ENCODE peak calls at places on chromosomes 11 and 22, in ten cellular contexts. I, L, X, E, Y, V, G, K, C and S are unnamed samples.

GRCh38 chr22:20503816-20504215 is 3.6 kb upstream of the MED15 start:
- DNase-seq in I (no peak), L (no peak), X (no peak), E (no peak), Y (no peak), V (no peak), G (no peak), K (no peak), C (no peak), S (no peak)

GRCh38 chr11:62709262-62710000 is 2.0 kb downstream of the GNG3 start:
- DNase-seq in I (peak; percentile 97), L (no peak), X (peak; percentile 99), E (peak; percentile 96), Y (peak; percentile 93), V (peak; percentile 99), G (peak; percentile 99), K (peak; percentile 96), C (peak; percentile 97), S (peak; percentile 99)

GRCh38 chr22:43391306-43391705 is 20.5 kb upstream of the MPPED1 start:
- DNase-seq in I (peak; percentile 90), L (no peak), X (no peak), E (no peak), Y (no peak), V (no peak), G (no peak), K (no peak), C (no peak), S (no peak)

GRCh38 chr11:72239296-72239848 is 4.6 kb downstream of the PHOX2A start:
- DNase-seq in I (no peak), L (no peak), X (peak; percentile 61), E (peak; percentile 19), Y (no peak), V (no peak), G (no peak), K (no peak), C (no peak), S (no peak)

GRCh38 chr22:37370306-37370979 is 56.8 kb downstream of the ELFN2 start:
- DNase-seq in I (no peak), L (peak; percentile 49), X (no peak), E (no peak), Y (peak; percentile 9), V (peak; percentile 79), G (no peak), K (no peak), C (no peak), S (peak; percentile 89)

GRCh38 chr11:68036717-68037239 is 2.0 kb upstream of the TCIRG1 start:
- DNase-seq in I (peak; percentile 69), L (peak; percentile 73), X (no peak), E (peak; percentile 31), Y (no peak), V (peak; percentile 93), G (peak; percentile 34), K (no peak), C (no peak), S (no peak)

GRCh38 chr11:574632-575323 is 1.5 kb upstream of the PHRF1 start:
- DNase-seq in I (no peak), L (no peak), X (no peak), E (no peak), Y (no peak), V (no peak), G (peak; percentile 25), K (peak; percentile 32), C (no peak), S (no peak)

GRCh38 chr22:38866399-38867123 is 5.5 kb downstream of the CBX6 start:
- DNase-seq in I (no peak), L (no peak), X (no peak), E (no peak), Y (no peak), V (peak; percentile 75), G (no peak), K (no peak), C (no peak), S (no peak)

GRCh38 chr11:69518081-69518950 is 36.9 kb downstream of the LINC01488 start:
- DNase-seq in I (no peak), L (no peak), X (no peak), E (no peak), Y (no peak), V (peak; percentile 26), G (no peak), K (no peak), C (no peak), S (no peak)

GRCh38 chr11:120013325-120014250 is 124.3 kb downstream of the TRIM29 start:
- DNase-seq in I (peak; percentile 57), L (peak; percentile 2), X (no peak), E (peak; percentile 24), Y (no peak), V (no peak), G (peak; percentile 56), K (no peak), C (no peak), S (no peak)

GRCh38 chr22:28710112-28710888 is 30.7 kb upstream of the TTC28 start:
- DNase-seq in I (no peak), L (no peak), X (no peak), E (no peak), Y (no peak), V (no peak), G (peak; percentile 77), K (no peak), C (no peak), S (no peak)

GRCh38 chr11:86277741-86278140 is 24.3 kb upstream of the HIKESHI start:
- DNase-seq in I (no peak), L (no peak), X (no peak), E (no peak), Y (no peak), V (no peak), G (no peak), K (no peak), C (no peak), S (no peak)

GRCh38 chr11:93000511-93001476 is 31.3 kb downstream of the MTNR1B start:
- DNase-seq in I (no peak), L (no peak), X (no peak), E (no peak), Y (no peak), V (no peak), G (peak; percentile 49), K (no peak), C (no peak), S (no peak)

GRCh38 chr22:44931077-44931540 is 78.7 kb downstream of the PHF21B start:
- DNase-seq in I (no peak), L (no peak), X (peak; percentile 57), E (no peak), Y (no peak), V (peak; percentile 82), G (no peak), K (no peak), C (no peak), S (no peak)

GRCh38 chr11:110356769-110357671 is 60.6 kb upstream of the RDX start:
- DNase-seq in I (no peak), L (no peak), X (no peak), E (no peak), Y (no peak), V (no peak), G (peak; percentile 31), K (no peak), C (no peak), S (no peak)

GRCh38 chr11:16184588-16184987 is 171.8 kb downstream of the SOX6 start:
- DNase-seq in I (peak; percentile 76), L (no peak), X (no peak), E (no peak), Y (no peak), V (no peak), G (peak; percentile 7), K (no peak), C (no peak), S (no peak)

GRCh38 chr11:86244063-86244521 is 461 bp upstream of the EED start:
- DNase-seq in I (peak; percentile 87), L (no peak), X (peak; percentile 90), E (peak; percentile 88), Y (no peak), V (peak; percentile 92), G (peak; percentile 93), K (peak; percentile 89), C (peak; percentile 90), S (peak; percentile 95)

GRCh38 chr11:12287009-12287373 is 90.4 kb upstream of the PARVA start:
- DNase-seq in I (peak; percentile 15), L (peak; percentile 12), X (peak; percentile 77), E (no peak), Y (no peak), V (peak; percentile 76), G (peak; percentile 83), K (no peak), C (no peak), S (no peak)

GRCh38 chr22:17159504-17159951 is 451 bp upstream of the HDHD5 start:
- DNase-seq in I (peak; percentile 78), L (no peak), X (peak; percentile 45), E (peak; percentile 80), Y (peak; percentile 35), V (no peak), G (peak; percentile 61), K (peak; percentile 76), C (no peak), S (no peak)

GRCh38 chr22:46770726-46771125 is 8.3 kb downstream of the TBC1D22A start:
- DNase-seq in I (no peak), L (no peak), X (no peak), E (no peak), Y (peak; percentile 54), V (peak; percentile 78), G (peak; percentile 65), K (peak; percentile 21), C (no peak), S (no peak)

GRCh38 chr11:101718406-101718805 is 134.6 kb upstream of the TRPC6 start:
- DNase-seq in I (no peak), L (no peak), X (no peak), E (no peak), Y (no peak), V (no peak), G (no peak), K (no peak), C (no peak), S (no peak)

GRCh38 chr11:43842021-43842420 is 38.6 kb upstream of the ALKBH3 start:
- DNase-seq in I (no peak), L (no peak), X (no peak), E (no peak), Y (no peak), V (no peak), G (no peak), K (no peak), C (no peak), S (no peak)

GRCh38 chr22:31440681-31441080 is 41.3 kb downstream of the DRG1 start:
- DNase-seq in I (no peak), L (no peak), X (no peak), E (no peak), Y (no peak), V (no peak), G (no peak), K (no peak), C (no peak), S (no peak)

GRCh38 chr11:95254139-95254704 is 23.2 kb upstream of the SESN3 start:
- DNase-seq in I (peak; percentile 62), L (peak; percentile 93), X (peak; percentile 90), E (peak; percentile 70), Y (peak; percentile 87), V (peak; percentile 90), G (peak; percentile 88), K (peak; percentile 75), C (peak; percentile 81), S (peak; percentile 95)

GRCh38 chr11:2775626-2776350 is 76.0 kb upstream of the KCNQ1OT1 start:
- DNase-seq in I (peak; percentile 39), L (no peak), X (peak; percentile 12), E (no peak), Y (no peak), V (peak; percentile 72), G (no peak), K (no peak), C (no peak), S (no peak)

GRCh38 chr11:123841189-123841588 is 35.0 kb upstream of the OR6M1 start:
- DNase-seq in I (no peak), L (no peak), X (no peak), E (no peak), Y (no peak), V (no peak), G (peak; percentile 76), K (no peak), C (no peak), S (no peak)

GRCh38 chr22:43005106-43005505 is 9.8 kb downstream of the PACSIN2 start:
- DNase-seq in I (no peak), L (no peak), X (no peak), E (no peak), Y (no peak), V (no peak), G (no peak), K (no peak), C (no peak), S (no peak)

GRCh38 chr22:37545703-37546435 is 14.4 kb upstream of the CDC42EP1 start:
- DNase-seq in I (peak; percentile 96), L (no peak), X (peak; percentile 97), E (no peak), Y (no peak), V (peak; percentile 92), G (peak; percentile 95), K (no peak), C (no peak), S (no peak)